ENCODE peak calls at places on chromosomes 13 and 19, in ten cellular contexts. N is AG09319; V is MCF 10A; J is spleen; P is lower leg skin; E is stomach; C is AG04450; Z is cardiac muscle cell; Q is CD8-positive, alpha-beta T cell; A is BE2C. K is an unnamed sample.

GRCh38 chr13:111526922-111527321 is 206.5 kb downstream of the TEX29 start:
- DNase-seq in J (peak; percentile 50), P (no peak), Q (no peak), V (no peak), Z (no peak), A (no peak), N (no peak), C (no peak), E (no peak), K (no peak)

GRCh38 chr19:18982669-18983068 is 41.7 kb upstream of the HOMER3 start:
- DNase-seq in Q (no peak), J (no peak), A (no peak), P (no peak), C (no peak), Z (no peak), N (no peak), E (no peak), V (no peak), K (no peak)

GRCh38 chr19:22595918-22596341 is 38.2 kb upstream of the ZNF492 start:
- DNase-seq in N (no peak), V (no peak), J (no peak), C (no peak), A (no peak), Q (no peak), E (no peak), P (no peak), Z (no peak), K (no peak)

GRCh38 chr13:93098972-93099371 is 127.6 kb upstream of the GPC6 start:
- DNase-seq in Z (no peak), C (no peak), V (no peak), Q (no peak), A (no peak), P (no peak), N (no peak), E (peak; percentile 44), J (no peak), K (no peak)

GRCh38 chr19:19488875-19489690 is 26.3 kb downstream of the TSSK6 start:
- DNase-seq in P (peak; percentile 96), E (peak; percentile 64), C (peak; percentile 69), A (peak; percentile 77), Q (peak; percentile 78), V (peak; percentile 52), Z (peak; percentile 33), N (peak; percentile 87), J (peak; percentile 94), K (peak; percentile 69)

GRCh38 chr13:34675626-34676025 is 266.4 kb upstream of the NBEA start:
- DNase-seq in A (no peak), C (no peak), P (no peak), N (no peak), Z (no peak), E (no peak), V (no peak), J (no peak), Q (no peak), K (no peak)

GRCh38 chr13:112965573-112966115 is 3.4 kb upstream of the MCF2L start:
- DNase-seq in N (no peak), Q (no peak), Z (no peak), J (peak; percentile 62), C (no peak), E (no peak), A (no peak), V (no peak), P (no peak), K (no peak)

GRCh38 chr19:16258440-16258903 is 60.8 kb downstream of the AP1M1 start:
- DNase-seq in Z (no peak), N (no peak), E (peak; percentile 68), J (peak; percentile 87), V (no peak), Q (no peak), C (no peak), A (no peak), P (peak; percentile 93), K (no peak)

GRCh38 chr13:29501674-29502073 is 93.8 kb downstream of the SLC7A1 start:
- DNase-seq in J (no peak), Z (no peak), V (no peak), E (no peak), A (no peak), Q (no peak), N (no peak), P (no peak), C (no peak), K (no peak)

GRCh38 chr13:75703768-75704167 is 67.6 kb downstream of the LMO7 start:
- DNase-seq in J (no peak), V (no peak), E (no peak), C (no peak), N (no peak), Q (no peak), Z (no peak), P (no peak), A (no peak), K (no peak)

GRCh38 chr19:1261863-1262686 is 7.1 kb upstream of the CIRBP start:
- DNase-seq in Z (no peak), C (no peak), P (peak; percentile 95), N (no peak), E (peak; percentile 96), Q (no peak), V (peak; percentile 90), A (no peak), J (peak; percentile 90), K (no peak)

DNA sequence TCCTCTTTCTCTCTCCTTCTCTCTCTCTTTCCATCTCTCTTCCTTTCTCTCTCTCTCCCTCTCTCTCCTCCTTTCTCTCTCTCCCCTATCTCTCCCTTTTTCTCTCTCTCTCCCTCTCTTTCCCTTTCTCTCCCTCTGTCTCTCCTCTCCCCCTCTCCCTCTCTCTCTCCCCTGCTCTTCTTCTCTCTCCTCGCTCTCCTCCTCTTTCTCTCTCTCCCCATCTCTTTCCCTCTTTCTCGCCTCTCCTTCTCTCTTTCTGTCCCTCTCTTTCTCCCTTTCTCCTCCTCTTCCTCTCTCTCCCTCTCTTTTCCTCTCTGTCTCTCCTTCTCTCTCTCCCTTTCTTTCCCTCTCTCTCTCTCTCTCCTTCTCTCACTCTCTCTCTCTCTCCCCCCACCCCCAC is 196.6 kb downstream of the UQCRFS1 start:
- DNase-seq in Z (no peak), V (no peak), J (no peak), P (no peak), N (no peak), A (no peak), E (no peak), C (no peak), Q (no peak), K (no peak)
- TF ChIP-seq CTCF in Z (no peak), V (no peak), J (no peak), P (no peak), N (no peak), A (no peak), E (no peak), C (no peak), Q (no peak), K (no peak)

GRCh38 chr19:56837492-56837891 is 3.0 kb downstream of the PEG3 start:
- DNase-seq in E (peak; percentile 31), P (peak; percentile 89), Q (no peak), N (no peak), V (no peak), Z (no peak), A (peak; percentile 34), J (peak; percentile 79), C (no peak), K (no peak)
- TF ChIP-seq CTCF in E (no peak), P (no peak), Q (no peak), N (no peak), V (no peak), Z (peak; percentile 48), A (peak; percentile 36), J (peak; percentile 44), C (no peak), K (no peak)

GRCh38 chr13:49683489-49683888 is 7.8 kb downstream of the EBPL start:
- DNase-seq in E (no peak), Q (no peak), V (no peak), Z (no peak), N (no peak), P (no peak), C (no peak), A (no peak), J (no peak), K (no peak)

GRCh38 chr13:49678172-49678914 is 12.9 kb downstream of the EBPL start:
- DNase-seq in Z (no peak), A (no peak), P (peak; percentile 77), E (no peak), C (no peak), Q (no peak), N (no peak), J (no peak), V (no peak), K (no peak)

GRCh38 chr13:49681837-49682236 is 9.4 kb downstream of the EBPL start:
- DNase-seq in Z (no peak), J (no peak), C (no peak), N (no peak), V (no peak), Q (no peak), A (no peak), P (no peak), E (no peak), K (no peak)

GRCh38 chr13:49676581-49677298 is 14.5 kb downstream of the EBPL start:
- DNase-seq in N (no peak), Z (no peak), J (no peak), V (no peak), A (no peak), P (peak; percentile 3), Q (no peak), C (no peak), E (no peak), K (no peak)

GRCh38 chr13:49679244-49679643 is 12.0 kb downstream of the EBPL start:
- DNase-seq in A (no peak), V (peak; percentile 16), N (no peak), P (peak; percentile 43), Q (no peak), E (peak; percentile 38), J (no peak), Z (no peak), C (no peak), K (no peak)
- TF ChIP-seq CTCF in A (no peak), V (peak; percentile 35), N (peak; percentile 17), P (no peak), Q (no peak), E (no peak), J (no peak), Z (peak; percentile 13), C (peak; percentile 10), K (no peak)

GRCh38 chr19:56351208-56351607 is 36.6 kb upstream of the ZSCAN5A start:
- DNase-seq in E (no peak), Z (no peak), C (no peak), J (no peak), A (no peak), Q (no peak), P (no peak), V (no peak), N (no peak), K (no peak)

GRCh38 chr19:56348289-56348877 is 33.7 kb upstream of the ZSCAN5A start:
- DNase-seq in C (no peak), J (no peak), Q (no peak), A (peak; percentile 16), Z (no peak), N (no peak), P (no peak), V (peak; percentile 20), E (no peak), K (no peak)

GRCh38 chr19:56347163-56347778 is 32.6 kb upstream of the ZSCAN5A start:
- DNase-seq in Q (no peak), Z (no peak), A (no peak), N (no peak), C (no peak), V (no peak), E (no peak), J (no peak), P (no peak), K (no peak)

GRCh38 chr19:56355517-56355916 is 37.8 kb downstream of the ZNF582 start:
- DNase-seq in E (no peak), J (no peak), Q (no peak), C (no peak), A (no peak), N (no peak), P (no peak), Z (no peak), V (no peak), K (no peak)

GRCh38 chr19:56350416-56351045 is 35.9 kb upstream of the ZSCAN5A start:
- DNase-seq in A (peak; percentile 40), E (peak; percentile 39), Q (no peak), J (no peak), N (no peak), C (peak; percentile 3), P (no peak), Z (peak; percentile 56), V (peak; percentile 49), K (no peak)
- TF ChIP-seq CTCF in A (peak; percentile 89), E (no peak), Q (peak; percentile 96), J (peak; percentile 79), N (peak; percentile 90), C (peak; percentile 93), P (no peak), Z (peak; percentile 90), V (peak; percentile 79), K (peak; percentile 71)

K was measured in mesothelial cell of epicardium.